ENCODE peak calls at places on chromosomes 3 and 15, in five cellular contexts. R, I, Y, A and G are unnamed samples.

GRCh38 chr3:125513490-125514115 is 6.4 kb downstream of the SNX4 start:
- DNase-seq in Y (no peak), R (no peak), I (no peak), A (no peak), G (no peak)

GRCh38 chr3:64251019-64251418 is 25.8 kb upstream of the PRICKLE2 start:
- DNase-seq in A (no peak), Y (no peak), I (no peak), R (no peak), G (no peak)

GRCh38 chr3:112643621-112644236 is 2.8 kb upstream of the CCDC80 start:
- DNase-seq in I (no peak), A (no peak), Y (no peak), R (no peak), G (no peak)

GRCh38 chr3:109278141-109278540 is 38.2 kb downstream of the DPPA2 start:
- DNase-seq in A (no peak), I (no peak), Y (no peak), R (no peak), G (no peak)

GRCh38 chr15:71634820-71635219 is 175.5 kb upstream of the NR2E3 start:
- DNase-seq in A (peak), Y (no peak), I (peak), R (no peak), G (no peak)

GRCh38 chr3:19945405-19946290 is 1.2 kb upstream of the RAB5A start:
- DNase-seq in I (no peak), Y (peak), A (no peak), R (no peak), G (no peak)

GRCh38 chr15:70324001-70324974 is 226.6 kb upstream of the TLE3 start:
- DNase-seq in R (no peak), Y (no peak), A (no peak), I (peak), G (no peak)

GRCh38 chr15:98953000-98953776 is 54.4 kb downstream of the PGPEP1L start:
- DNase-seq in R (no peak), A (no peak), Y (peak), I (no peak), G (no peak)

GRCh38 chr15:100248236-100248635 is 93.5 kb downstream of the ADAMTS17 start:
- DNase-seq in R (no peak), A (no peak), Y (no peak), I (no peak), G (no peak)

GRCh38 chr15:63109498-63110290 is 12.0 kb upstream of the LACTB start:
- DNase-seq in R (no peak), A (no peak), I (no peak), Y (no peak), G (no peak)